ENCODE peak calls at places on chromosomes 6 and 20, in nine cellular contexts. G, O, M, U, N, H, E, V and S are unnamed samples.

GRCh38 chr6:134642217-134642616 is 307.7 kb downstream of the ALDH8A1 start:
- DNase-seq in G (no peak), O (no peak), M (no peak), U (no peak), N (no peak), H (no peak), E (no peak), V (peak; percentile 76), S (no peak)

GRCh38 chr6:27592481-27593199 is 119.7 kb upstream of the ZNF184 start:
- DNase-seq in G (peak; percentile 72), O (no peak), M (peak; percentile 76), U (peak; percentile 40), N (peak; percentile 95), H (no peak), E (peak; percentile 65), V (no peak), S (peak; percentile 57)

GRCh38 chr20:25005220-25005619 is 12.7 kb upstream of the APMAP start:
- DNase-seq in G (no peak), O (peak; percentile 8), M (no peak), U (no peak), N (no peak), H (peak; percentile 8), E (no peak), V (no peak), S (no peak)

GRCh38 chr6:8131265-8131897 is 29.0 kb upstream of the EEF1E1 start:
- DNase-seq in G (peak; percentile 71), O (no peak), M (peak; percentile 65), U (peak; percentile 81), N (peak; percentile 72), H (no peak), E (peak; percentile 72), V (no peak), S (peak; percentile 74)

GRCh38 chr6:15501806-15502450 is 160.9 kb downstream of the DTNBP1 start:
- DNase-seq in G (no peak), O (no peak), M (no peak), U (no peak), N (no peak), H (no peak), E (no peak), V (no peak), S (no peak)

GRCh38 chr6:15389759-15390723 is 144.2 kb downstream of the JARID2 start:
- DNase-seq in G (peak; percentile 61), O (no peak), M (peak; percentile 39), U (peak; percentile 82), N (peak; percentile 73), H (no peak), E (peak; percentile 63), V (no peak), S (peak; percentile 65)

GRCh38 chr20:38165089-38165965 is at the start of gene TGM2:
- DNase-seq in G (peak; percentile 84), O (peak; percentile 73), M (peak; percentile 63), U (peak; percentile 91), N (peak; percentile 76), H (peak; percentile 95), E (peak; percentile 49), V (no peak), S (peak; percentile 77)

GRCh38 chr6:45658958-45659357 is 281.2 kb upstream of the SUPT3H start:
- DNase-seq in G (no peak), O (no peak), M (no peak), U (no peak), N (no peak), H (no peak), E (no peak), V (no peak), S (no peak)

GRCh38 chr6:24547243-24547642 is 52.5 kb downstream of the ALDH5A1 start:
- DNase-seq in G (peak; percentile 17), O (no peak), M (peak; percentile 36), U (peak; percentile 58), N (peak; percentile 26), H (no peak), E (no peak), V (no peak), S (no peak)

GRCh38 chr6:99016355-99016754 is 68.6 kb upstream of the FBXL4 start:
- DNase-seq in G (no peak), O (no peak), M (no peak), U (no peak), N (peak; percentile 97), H (no peak), E (no peak), V (peak; percentile 75), S (no peak)

GRCh38 chr6:111259089-111259831 is 172.0 kb downstream of the SLC16A10 start:
- DNase-seq in G (peak; percentile 97), O (peak; percentile 98), M (peak; percentile 97), U (peak; percentile 100), N (peak; percentile 100), H (peak; percentile 99), E (peak; percentile 92), V (peak; percentile 93), S (peak; percentile 98)

GRCh38 chr6:111254779-111255166 is 167.5 kb downstream of the SLC16A10 start:
- DNase-seq in G (no peak), O (no peak), M (no peak), U (no peak), N (no peak), H (no peak), E (no peak), V (no peak), S (no peak)

GRCh38 chr6:111258615-111259088 is 171.3 kb downstream of the SLC16A10 start:
- DNase-seq in G (no peak), O (no peak), M (no peak), U (no peak), N (no peak), H (no peak), E (no peak), V (no peak), S (no peak)

GRCh38 chr6:111253999-111254778 is 166.9 kb downstream of the SLC16A10 start:
- DNase-seq in G (no peak), O (no peak), M (no peak), U (no peak), N (no peak), H (no peak), E (no peak), V (no peak), S (no peak)

DNA sequence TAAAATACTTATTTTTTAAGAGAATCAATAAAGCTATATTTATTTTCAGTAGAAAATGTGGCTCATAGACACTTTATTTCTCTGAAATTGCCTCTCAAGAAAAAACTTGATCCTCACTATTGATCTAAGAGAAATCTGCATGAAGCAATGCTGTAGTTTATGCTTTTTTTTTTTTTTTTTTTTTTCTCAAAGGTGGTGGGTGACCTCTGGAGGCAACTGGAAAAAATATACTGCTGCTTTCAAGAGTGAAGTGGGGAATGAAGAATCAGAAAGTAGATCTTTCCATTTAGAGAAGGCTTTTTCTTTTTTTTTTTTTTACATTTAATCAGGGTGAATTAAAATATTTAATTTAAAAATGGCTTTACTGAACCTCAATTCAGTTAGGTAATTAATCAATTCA is 169.3 kb downstream of the SLC16A10 start:
- DNase-seq in G (no peak), O (no peak), M (no peak), U (no peak), N (no peak), H (no peak), E (no peak), V (no peak), S (no peak)
- TF ChIP-seq CTCF in G (no peak), O (no peak), M (no peak), U (no peak), N (no peak), H (no peak), E (peak; percentile 21), V (peak; percentile 49), S (no peak)

GRCh38 chr20:3188823-3189413 is 15.6 kb downstream of the DDRGK1 start:
- DNase-seq in G (no peak), O (no peak), M (no peak), U (no peak), N (no peak), H (peak; percentile 32), E (no peak), V (no peak), S (no peak)

GRCh38 chr20:3189561-3190131 is 14.8 kb downstream of the DDRGK1 start:
- DNase-seq in G (no peak), O (no peak), M (no peak), U (no peak), N (no peak), H (peak; percentile 29), E (no peak), V (no peak), S (no peak)

GRCh38 chr20:3192226-3193015 is 12.1 kb downstream of the DDRGK1 start:
- DNase-seq in G (no peak), O (no peak), M (no peak), U (no peak), N (no peak), H (peak; percentile 35), E (no peak), V (no peak), S (no peak)

GRCh38 chr20:3193806-3194616 is 10.5 kb downstream of the DDRGK1 start:
- DNase-seq in G (no peak), O (no peak), M (no peak), U (no peak), N (no peak), H (peak; percentile 53), E (no peak), V (no peak), S (no peak)

DNA sequence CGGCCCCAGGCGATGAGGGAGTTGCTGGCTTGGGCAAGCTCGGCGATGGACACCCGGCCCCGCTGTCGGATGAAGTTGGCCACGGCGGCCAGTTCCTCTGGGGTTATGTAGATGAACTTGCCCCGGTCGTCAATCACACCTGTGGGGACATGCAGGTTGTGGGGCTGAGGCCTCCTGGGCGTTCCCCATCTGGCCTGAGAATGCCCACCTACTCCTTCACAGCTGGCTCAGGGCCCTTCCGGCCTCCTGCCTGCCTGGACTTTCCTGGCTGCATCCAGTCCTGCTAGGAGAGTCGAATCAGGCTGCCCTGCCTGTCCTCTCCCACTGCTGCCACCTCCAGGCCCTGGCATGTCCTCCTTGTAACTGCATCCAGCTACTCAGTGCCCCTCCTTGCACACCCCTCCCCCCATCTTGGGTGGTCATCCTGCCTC is 13.8 kb downstream of the DDRGK1 start:
- DNase-seq in G (no peak), O (no peak), M (peak; percentile 22), U (no peak), N (no peak), H (peak; percentile 73), E (no peak), V (no peak), S (no peak)
- TF ChIP-seq CTCF in G (no peak), O (no peak), M (no peak), U (no peak), N (no peak), H (no peak), E (no peak), V (no peak), S (no peak)

GRCh38 chr6:89281779-89282246 is 33.3 kb downstream of the GABRR2 start:
- DNase-seq in G (peak; percentile 45), O (peak; percentile 35), M (peak; percentile 74), U (peak; percentile 61), N (peak; percentile 86), H (no peak), E (peak; percentile 25), V (no peak), S (peak; percentile 45)
- TF ChIP-seq CTCF in G (peak; percentile 40), O (peak; percentile 34), M (peak; percentile 54), U (peak; percentile 57), N (peak; percentile 94), H (peak; percentile 23), E (peak; percentile 54), V (peak; percentile 76), S (peak; percentile 57)

DNA sequence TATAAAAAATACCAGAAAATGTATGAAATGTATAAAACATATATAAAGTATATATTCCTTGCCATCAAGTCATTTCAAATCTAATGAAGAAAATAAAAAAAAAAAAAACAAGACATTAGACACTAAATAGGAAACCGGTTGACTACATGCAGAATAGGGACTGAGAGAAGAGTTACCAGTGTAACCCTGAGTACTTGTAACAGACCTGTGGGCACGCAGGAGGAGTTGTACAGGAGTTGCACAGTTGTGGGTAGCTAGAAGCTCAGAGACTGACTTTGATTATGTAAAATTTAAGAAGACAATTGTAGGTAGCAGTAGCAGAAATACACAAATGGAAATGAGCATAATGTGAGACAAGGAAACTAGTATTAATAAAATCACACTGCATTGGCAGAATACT is 112.4 kb upstream of the DST start:
- DNase-seq in G (no peak), O (no peak), M (no peak), U (no peak), N (no peak), H (no peak), E (no peak), V (no peak), S (no peak)
- TF ChIP-seq CTCF in G (no peak), O (no peak), M (no peak), U (no peak), N (no peak), H (no peak), E (no peak), V (no peak), S (no peak)